ENCODE peak calls at places on chromosome 14, in nine cellular contexts. One of them, this sample, is unnamed.

GRCh38 chr14:86088156-86088555 is 558.2 kb downstream of the FLRT2 start:
- DNase-seq in right lobe of liver: no peak
- DNase-seq in OCI-LY7: no peak
- DNase-seq in AG04450: no peak
- DNase-seq in uterus: no peak
- DNase-seq in suprapubic skin: no peak
- DNase-seq in fibroblast of lung: no peak
- DNase-seq in vagina: no peak
- DNase-seq in sigmoid colon: no peak
- DNase-seq in this sample: no peak

GRCh38 chr14:77989441-77989891 is 180.7 kb upstream of the NRXN3 start:
- DNase-seq in uterus: no peak
- DNase-seq in fibroblast of lung: no peak
- DNase-seq in vagina: peak
- DNase-seq in AG04450: no peak
- DNase-seq in right lobe of liver: no peak
- DNase-seq in OCI-LY7: no peak
- DNase-seq in suprapubic skin: no peak
- DNase-seq in sigmoid colon: no peak
- DNase-seq in this sample: peak

GRCh38 chr14:24673534-24674203 is 39.7 kb upstream of the GZMB start:
- DNase-seq in uterus: no peak
- DNase-seq in vagina: no peak
- DNase-seq in right lobe of liver: no peak
- DNase-seq in AG04450: no peak
- DNase-seq in fibroblast of lung: no peak
- DNase-seq in sigmoid colon: no peak
- DNase-seq in OCI-LY7: peak
- DNase-seq in suprapubic skin: no peak
- DNase-seq in this sample: no peak

GRCh38 chr14:106380740-106381139 is 854.4 kb downstream of the TMEM121 start:
- DNase-seq in fibroblast of lung: no peak
- DNase-seq in vagina: no peak
- DNase-seq in AG04450: no peak
- DNase-seq in uterus: no peak
- DNase-seq in right lobe of liver: no peak
- DNase-seq in OCI-LY7: no peak
- DNase-seq in suprapubic skin: no peak
- DNase-seq in sigmoid colon: no peak
- DNase-seq in this sample: no peak

GRCh38 chr14:85817430-85817829 is 287.5 kb downstream of the FLRT2 start:
- DNase-seq in OCI-LY7: no peak
- DNase-seq in right lobe of liver: no peak
- DNase-seq in suprapubic skin: no peak
- DNase-seq in sigmoid colon: no peak
- DNase-seq in AG04450: no peak
- DNase-seq in vagina: no peak
- DNase-seq in fibroblast of lung: no peak
- DNase-seq in uterus: no peak
- DNase-seq in this sample: no peak

GRCh38 chr14:47665337-47666134 is 9.9 kb downstream of the MDGA2 start:
- DNase-seq in sigmoid colon: no peak
- DNase-seq in OCI-LY7: no peak
- DNase-seq in right lobe of liver: no peak
- DNase-seq in suprapubic skin: no peak
- DNase-seq in uterus: no peak
- DNase-seq in vagina: no peak
- DNase-seq in AG04450: no peak
- DNase-seq in fibroblast of lung: no peak
- DNase-seq in this sample: no peak

GRCh38 chr14:79585845-79586244 is 625.5 kb downstream of the DIO2 start:
- DNase-seq in AG04450: no peak
- DNase-seq in right lobe of liver: no peak
- DNase-seq in vagina: no peak
- DNase-seq in uterus: no peak
- DNase-seq in suprapubic skin: no peak
- DNase-seq in OCI-LY7: no peak
- DNase-seq in sigmoid colon: no peak
- DNase-seq in fibroblast of lung: peak
- DNase-seq in this sample: no peak

GRCh38 chr14:102928412-102929348 is 6.2 kb downstream of the AMN start:
- DNase-seq in sigmoid colon: no peak
- DNase-seq in right lobe of liver: no peak
- DNase-seq in AG04450: no peak
- DNase-seq in OCI-LY7: peak
- DNase-seq in vagina: no peak
- DNase-seq in uterus: peak
- DNase-seq in fibroblast of lung: peak
- DNase-seq in suprapubic skin: peak
- DNase-seq in this sample: peak

GRCh38 chr14:74735113-74735512 is 22.2 kb downstream of the FCF1 start:
- DNase-seq in fibroblast of lung: no peak
- DNase-seq in right lobe of liver: no peak
- DNase-seq in AG04450: no peak
- DNase-seq in sigmoid colon: no peak
- DNase-seq in suprapubic skin: no peak
- DNase-seq in vagina: no peak
- DNase-seq in uterus: no peak
- DNase-seq in OCI-LY7: no peak
- DNase-seq in this sample: no peak

GRCh38 chr14:42428996-42429395 is 822.3 kb downstream of the LRFN5 start:
- DNase-seq in vagina: no peak
- DNase-seq in right lobe of liver: no peak
- DNase-seq in uterus: no peak
- DNase-seq in OCI-LY7: peak
- DNase-seq in fibroblast of lung: no peak
- DNase-seq in sigmoid colon: no peak
- DNase-seq in AG04450: no peak
- DNase-seq in suprapubic skin: no peak
- DNase-seq in this sample: no peak

GRCh38 chr14:101819251-101819990 is 57.9 kb downstream of the PPP2R5C start:
- DNase-seq in vagina: peak
- DNase-seq in OCI-LY7: no peak
- DNase-seq in sigmoid colon: no peak
- DNase-seq in AG04450: no peak
- DNase-seq in fibroblast of lung: no peak
- DNase-seq in right lobe of liver: no peak
- DNase-seq in uterus: no peak
- DNase-seq in suprapubic skin: no peak
- DNase-seq in this sample: no peak

GRCh38 chr14:34699873-34700621 is 14.3 kb downstream of the CFL2 start:
- DNase-seq in sigmoid colon: no peak
- DNase-seq in vagina: no peak
- DNase-seq in OCI-LY7: no peak
- DNase-seq in uterus: no peak
- DNase-seq in AG04450: peak
- DNase-seq in right lobe of liver: no peak
- DNase-seq in fibroblast of lung: peak
- DNase-seq in suprapubic skin: no peak
- DNase-seq in this sample: no peak

GRCh38 chr14:75662966-75663365 is 1.9 kb downstream of the TTLL5 start:
- DNase-seq in fibroblast of lung: no peak
- DNase-seq in OCI-LY7: no peak
- DNase-seq in vagina: no peak
- DNase-seq in uterus: no peak
- DNase-seq in right lobe of liver: no peak
- DNase-seq in sigmoid colon: no peak
- DNase-seq in AG04450: no peak
- DNase-seq in suprapubic skin: no peak
- DNase-seq in this sample: no peak

GRCh38 chr14:50531595-50532501 is 521 bp downstream of the MAP4K5 start:
- DNase-seq in suprapubic skin: peak
- DNase-seq in sigmoid colon: peak
- DNase-seq in uterus: peak
- DNase-seq in OCI-LY7: peak
- DNase-seq in right lobe of liver: peak
- DNase-seq in fibroblast of lung: peak
- DNase-seq in AG04450: no peak
- DNase-seq in vagina: no peak
- DNase-seq in this sample: peak

GRCh38 chr14:66596241-66596985 is 88.5 kb downstream of the GPHN start:
- DNase-seq in uterus: no peak
- DNase-seq in AG04450: no peak
- DNase-seq in vagina: no peak
- DNase-seq in suprapubic skin: no peak
- DNase-seq in OCI-LY7: no peak
- DNase-seq in sigmoid colon: peak
- DNase-seq in fibroblast of lung: no peak
- DNase-seq in right lobe of liver: no peak
- DNase-seq in this sample: no peak

GRCh38 chr14:66600416-66600815 is 92.5 kb downstream of the GPHN start:
- DNase-seq in vagina: no peak
- DNase-seq in fibroblast of lung: peak
- DNase-seq in uterus: no peak
- DNase-seq in AG04450: no peak
- DNase-seq in OCI-LY7: no peak
- DNase-seq in sigmoid colon: no peak
- DNase-seq in right lobe of liver: no peak
- DNase-seq in suprapubic skin: no peak
- DNase-seq in this sample: no peak

DNA sequence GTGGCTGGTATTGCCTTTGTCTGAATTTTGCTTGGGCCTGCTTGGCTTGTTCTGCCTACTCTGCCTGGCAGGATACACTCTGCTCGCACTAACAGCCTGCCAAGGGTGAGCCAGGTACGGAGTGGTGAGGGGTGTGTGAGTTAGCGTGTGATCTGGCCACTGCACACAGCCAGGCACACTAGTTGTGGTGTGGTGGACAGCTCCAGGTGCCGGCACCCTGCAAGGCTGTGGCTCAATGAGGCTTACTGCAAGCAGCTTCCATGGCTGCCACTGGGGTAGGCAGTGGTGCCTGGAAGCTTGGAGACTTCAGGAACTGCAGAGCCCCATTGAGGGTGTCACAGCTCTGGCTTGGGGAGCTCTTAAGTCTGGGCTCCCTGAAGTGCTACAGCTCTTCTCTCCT is 87.4 kb downstream of the GPHN start:
- DNase-seq in OCI-LY7: no peak
- DNase-seq in vagina: no peak
- DNase-seq in suprapubic skin: no peak
- DNase-seq in sigmoid colon: peak
- DNase-seq in AG04450: no peak
- DNase-seq in uterus: no peak
- DNase-seq in right lobe of liver: no peak
- DNase-seq in fibroblast of lung: no peak
- DNase-seq in this sample: no peak
- TF ChIP-seq CTCF in OCI-LY7: no peak
- TF ChIP-seq CTCF in vagina: no peak
- TF ChIP-seq CTCF in suprapubic skin: no peak
- TF ChIP-seq CTCF in sigmoid colon: no peak
- TF ChIP-seq CTCF in AG04450: no peak
- TF ChIP-seq CTCF in uterus: no peak
- TF ChIP-seq CTCF in right lobe of liver: no peak
- TF ChIP-seq CTCF in fibroblast of lung: no peak
- TF ChIP-seq CTCF in this sample: no peak

GRCh38 chr14:20688167-20688839 is at the start of gene ANG:
- DNase-seq in suprapubic skin: no peak
- DNase-seq in fibroblast of lung: no peak
- DNase-seq in right lobe of liver: peak
- DNase-seq in uterus: no peak
- DNase-seq in sigmoid colon: no peak
- DNase-seq in OCI-LY7: no peak
- DNase-seq in vagina: no peak
- DNase-seq in AG04450: no peak
- DNase-seq in this sample: no peak

GRCh38 chr14:20684662-20685456 is 499 bp downstream of the RNASE4 start:
- DNase-seq in sigmoid colon: peak
- DNase-seq in vagina: peak
- DNase-seq in suprapubic skin: no peak
- DNase-seq in OCI-LY7: no peak
- DNase-seq in right lobe of liver: peak
- DNase-seq in uterus: peak
- DNase-seq in AG04450: no peak
- DNase-seq in fibroblast of lung: peak
- DNase-seq in this sample: no peak

GRCh38 chr14:20683896-20684661 is at the start of gene RNASE4:
- DNase-seq in fibroblast of lung: peak
- DNase-seq in right lobe of liver: peak
- DNase-seq in vagina: peak
- DNase-seq in suprapubic skin: peak
- DNase-seq in sigmoid colon: peak
- DNase-seq in uterus: peak
- DNase-seq in AG04450: peak
- DNase-seq in OCI-LY7: peak
- DNase-seq in this sample: peak

GRCh38 chr14:20687362-20688166 is 1.0 kb upstream of the ANG start:
- DNase-seq in AG04450: no peak
- DNase-seq in sigmoid colon: no peak
- DNase-seq in uterus: no peak
- DNase-seq in fibroblast of lung: no peak
- DNase-seq in vagina: no peak
- DNase-seq in suprapubic skin: no peak
- DNase-seq in OCI-LY7: no peak
- DNase-seq in right lobe of liver: no peak
- DNase-seq in this sample: no peak

GRCh38 chr14:20686386-20687143 is 2.0 kb upstream of the ANG start:
- DNase-seq in right lobe of liver: peak
- DNase-seq in vagina: no peak
- DNase-seq in suprapubic skin: no peak
- DNase-seq in OCI-LY7: no peak
- DNase-seq in sigmoid colon: no peak
- DNase-seq in fibroblast of lung: peak
- DNase-seq in AG04450: no peak
- DNase-seq in uterus: no peak
- DNase-seq in this sample: no peak
- H3K4me3 ChIP-seq in right lobe of liver: peak
- H3K4me3 ChIP-seq in vagina: peak
- H3K4me3 ChIP-seq in suprapubic skin: peak
- H3K4me3 ChIP-seq in OCI-LY7: no peak
- H3K4me3 ChIP-seq in sigmoid colon: no peak
- H3K4me3 ChIP-seq in fibroblast of lung: no peak
- H3K4me3 ChIP-seq in AG04450: no peak
- H3K4me3 ChIP-seq in uterus: no peak
- H3K4me3 ChIP-seq in this sample: peak

DNA sequence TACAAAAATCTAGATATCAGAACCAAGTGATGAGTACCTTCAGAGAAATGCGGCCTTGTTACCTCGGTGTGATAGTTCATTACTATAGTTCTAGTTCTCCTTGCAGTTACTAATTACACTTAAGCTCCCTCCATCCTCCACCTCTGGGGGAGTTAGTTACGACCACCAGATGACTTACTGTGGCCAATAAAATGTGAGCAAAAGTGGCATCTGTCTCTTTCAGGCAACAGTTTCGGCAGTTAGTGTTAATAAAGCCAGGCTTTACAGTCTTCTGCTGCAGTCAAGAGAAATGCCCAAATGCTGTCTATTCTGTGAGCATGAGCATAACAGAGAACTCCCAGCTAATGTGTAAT is 6.0 kb downstream of the TXNDC16 start:
- DNase-seq in uterus: no peak
- DNase-seq in sigmoid colon: no peak
- DNase-seq in right lobe of liver: no peak
- DNase-seq in vagina: no peak
- DNase-seq in suprapubic skin: no peak
- DNase-seq in AG04450: no peak
- DNase-seq in OCI-LY7: peak
- DNase-seq in fibroblast of lung: no peak
- DNase-seq in this sample: no peak
- H3K27ac ChIP-seq in uterus: no peak
- H3K27ac ChIP-seq in sigmoid colon: no peak
- H3K27ac ChIP-seq in right lobe of liver: no peak
- H3K27ac ChIP-seq in vagina: no peak
- H3K27ac ChIP-seq in suprapubic skin: no peak
- H3K27ac ChIP-seq in AG04450: no peak
- H3K27ac ChIP-seq in OCI-LY7: peak
- H3K27ac ChIP-seq in fibroblast of lung: no peak
- H3K27ac ChIP-seq in this sample: no peak

GRCh38 chr14:99169776-99170356 is 102.1 kb downstream of the BCL11B start:
- DNase-seq in vagina: peak
- DNase-seq in AG04450: no peak
- DNase-seq in right lobe of liver: no peak
- DNase-seq in fibroblast of lung: no peak
- DNase-seq in uterus: no peak
- DNase-seq in sigmoid colon: peak
- DNase-seq in suprapubic skin: peak
- DNase-seq in OCI-LY7: no peak
- DNase-seq in this sample: no peak
- TF ChIP-seq CTCF in vagina: no peak
- TF ChIP-seq CTCF in AG04450: no peak
- TF ChIP-seq CTCF in right lobe of liver: no peak
- TF ChIP-seq CTCF in fibroblast of lung: no peak
- TF ChIP-seq CTCF in uterus: no peak
- TF ChIP-seq CTCF in sigmoid colon: no peak
- TF ChIP-seq CTCF in suprapubic skin: no peak
- TF ChIP-seq CTCF in OCI-LY7: no peak
- TF ChIP-seq CTCF in this sample: no peak

This sample was measured in heart right ventricle.